ENCODE peak calls at places on chromosomes 4 and X, in nine cellular contexts. K, E, N, T, I, J, P, M and B are unnamed samples.

GRCh38 chrX:30957753-30958152 is 68.7 kb upstream of the TAB3 start:
- DNase-seq in M (peak; percentile 66), J (no peak), K (no peak), N (no peak), P (no peak), I (no peak), E (peak; percentile 52), T (no peak), B (no peak)

GRCh38 chr4:159429693-159430035 is 326.8 kb downstream of the RAPGEF2 start:
- DNase-seq in P (no peak), N (no peak), E (no peak), K (no peak), M (no peak), T (no peak), J (no peak), I (no peak), B (no peak)

GRCh38 chrX:136750364-136750763 is 30.4 kb downstream of the ARHGEF6 start:
- DNase-seq in N (no peak), M (no peak), K (no peak), P (no peak), J (no peak), E (no peak), T (no peak), I (no peak), B (no peak)

GRCh38 chr4:8848507-8849265 is 23.0 kb downstream of the HMX1 start:
- DNase-seq in E (no peak), K (no peak), T (no peak), M (no peak), P (no peak), N (no peak), I (no peak), J (no peak), B (no peak)

GRCh38 chrX:16445166-16445752 is 204.7 kb upstream of the S100G start:
- DNase-seq in P (no peak), N (no peak), J (no peak), I (peak; percentile 15), T (peak; percentile 29), E (peak; percentile 44), K (peak; percentile 6), M (peak; percentile 27), B (peak; percentile 9)

GRCh38 chr4:6354626-6355025 is 85.0 kb downstream of the WFS1 start:
- DNase-seq in I (no peak), N (no peak), P (no peak), T (no peak), K (no peak), M (no peak), E (no peak), J (no peak), B (no peak)

GRCh38 chr4:38686682-38687081 is 22.7 kb downstream of the KLF3 start:
- DNase-seq in I (no peak), M (no peak), P (no peak), E (no peak), T (no peak), K (no peak), J (no peak), N (no peak), B (no peak)

GRCh38 chrX:153888344-153888743 is 2.4 kb upstream of the L1CAM start:
- DNase-seq in J (no peak), E (no peak), T (no peak), N (no peak), P (no peak), K (no peak), I (peak; percentile 22), M (no peak), B (no peak)

GRCh38 chr4:71229477-71230257 is 109.2 kb upstream of the SLC4A4 start:
- DNase-seq in E (peak; percentile 49), P (no peak), N (no peak), J (no peak), I (no peak), K (no peak), T (peak; percentile 42), M (peak; percentile 66), B (peak; percentile 9)

GRCh38 chr4:134201216-134202098 is at the start of gene PABPC4L:
- DNase-seq in T (peak; percentile 57), K (no peak), N (no peak), J (no peak), I (no peak), P (peak; percentile 36), M (peak; percentile 53), E (peak; percentile 64), B (no peak)

GRCh38 chr4:158090323-158090722 is 82.5 kb downstream of the GASK1B start:
- DNase-seq in T (no peak), J (no peak), P (no peak), K (no peak), N (no peak), M (no peak), I (no peak), E (peak; percentile 6), B (no peak)

GRCh38 chr4:13647012-13647411 is 19.5 kb upstream of the BOD1L1 start:
- DNase-seq in J (no peak), M (no peak), E (no peak), T (no peak), I (no peak), N (no peak), P (no peak), K (no peak), B (no peak)

GRCh38 chr4:186624951-186625350 is 69.6 kb upstream of the MTNR1A start:
- DNase-seq in I (no peak), M (peak; percentile 90), P (peak; percentile 24), J (no peak), E (peak; percentile 94), T (no peak), N (no peak), K (no peak), B (no peak)

GRCh38 chr4:98620087-98620784 is 38.2 kb downstream of the TSPAN5 start:
- DNase-seq in N (no peak), K (no peak), J (no peak), P (no peak), E (no peak), T (no peak), I (no peak), M (no peak), B (no peak)

GRCh38 chr4:27048350-27049100 is 187.9 kb downstream of the STIM2 start:
- DNase-seq in K (no peak), I (peak; percentile 48), J (no peak), P (no peak), N (peak; percentile 22), E (peak; percentile 17), T (no peak), M (peak; percentile 31), B (peak; percentile 25)

GRCh38 chr4:15233626-15234025 is 194.2 kb upstream of the C1QTNF7 start:
- DNase-seq in N (no peak), I (no peak), E (peak; percentile 41), T (no peak), M (peak; percentile 6), K (no peak), P (no peak), J (no peak), B (no peak)

GRCh38 chr4:84948056-84948455 is 18.4 kb downstream of the WDFY3 start:
- DNase-seq in N (no peak), T (no peak), E (peak; percentile 56), I (no peak), K (no peak), P (no peak), J (no peak), M (no peak), B (no peak)

GRCh38 chr4:6478546-6479220 is 6.3 kb upstream of the PPP2R2C start:
- DNase-seq in J (no peak), K (no peak), I (no peak), P (no peak), T (no peak), E (no peak), M (no peak), N (no peak), B (no peak)

GRCh38 chr4:73067971-73068394 is 1.5 kb downstream of the COX18 start:
- DNase-seq in I (no peak), K (no peak), E (peak; percentile 21), J (no peak), N (no peak), P (no peak), T (no peak), M (peak; percentile 13), B (no peak)

GRCh38 chr4:145618912-145619638 is at the start of gene MMAA:
- DNase-seq in M (peak; percentile 94), J (peak; percentile 94), K (peak; percentile 95), E (peak; percentile 93), P (peak; percentile 88), I (peak; percentile 96), N (peak; percentile 88), T (peak; percentile 94), B (peak; percentile 69)

GRCh38 chr4:4519296-4519898 is 22.5 kb downstream of the STX18 start:
- DNase-seq in I (no peak), T (no peak), K (no peak), J (no peak), N (no peak), M (peak; percentile 18), P (no peak), E (peak; percentile 35), B (no peak)

GRCh38 chrX:100449696-100450606 is 39.9 kb upstream of the PCDH19 start:
- DNase-seq in T (no peak), M (peak; percentile 0), N (no peak), K (no peak), I (no peak), P (no peak), E (peak; percentile 5), J (no peak), B (no peak)

GRCh38 chr4:141133146-141134006 is at the start of gene RNF150:
- DNase-seq in T (peak; percentile 53), J (peak; percentile 72), E (peak; percentile 83), M (peak; percentile 85), N (peak; percentile 84), I (peak; percentile 72), P (peak; percentile 83), K (no peak), B (peak; percentile 43)

GRCh38 chr4:146647615-146648383 is 9.1 kb downstream of the POU4F2 start:
- DNase-seq in J (no peak), K (no peak), M (peak; percentile 9), I (no peak), E (no peak), N (no peak), P (no peak), T (no peak), B (no peak)

GRCh38 chr4:54614094-54614493 is 43.7 kb upstream of the KIT start:
- DNase-seq in K (no peak), E (no peak), J (no peak), N (no peak), M (no peak), I (no peak), P (no peak), T (no peak), B (no peak)

GRCh38 chrX:147859666-147860065 is 52.1 kb upstream of the FMR1 start:
- DNase-seq in J (no peak), N (no peak), T (no peak), P (no peak), I (no peak), M (no peak), E (no peak), K (no peak), B (no peak)

GRCh38 chr4:149999485-150000074 is 78.7 kb upstream of the DCLK2 start:
- DNase-seq in P (no peak), J (peak; percentile 28), I (peak; percentile 10), E (peak; percentile 83), K (no peak), T (no peak), N (no peak), M (peak; percentile 74), B (no peak)

GRCh38 chr4:53748328-53748772 is 157.1 kb upstream of the LNX1 start:
- DNase-seq in T (no peak), K (no peak), I (peak; percentile 78), E (no peak), M (no peak), N (no peak), P (no peak), J (no peak), B (peak; percentile 54)

GRCh38 chr4:48315728-48316630 is 25.4 kb upstream of the SLAIN2 start:
- DNase-seq in K (no peak), N (no peak), J (no peak), I (peak; percentile 57), T (no peak), P (no peak), M (peak; percentile 73), E (peak; percentile 75), B (peak; percentile 28)

GRCh38 chrX:11113731-11114130 is 2.6 kb downstream of the HCCS start:
- DNase-seq in I (no peak), E (peak; percentile 41), P (no peak), N (no peak), J (no peak), K (no peak), T (no peak), M (peak; percentile 57), B (no peak)

GRCh38 chr4:80240976-80241375 is 25.5 kb upstream of the FGF5 start:
- DNase-seq in T (no peak), J (no peak), I (no peak), M (peak; percentile 58), K (no peak), N (no peak), E (peak; percentile 61), P (no peak), B (no peak)